ENCODE peak calls at places on chromosomes 6 and 20, in eight cellular contexts. D is endothelial cell, Y is spleen, B is sigmoid colon, A is fibroblast of pulmonary artery, F is psoas muscle, M is AG04450, V is HFF-Myc. P is an unnamed sample.

GRCh38 chr20:57878803-57879424 is 169.1 kb upstream of the PMEPA1 start:
- DNase-seq in D (no peak), Y (no peak), B (peak), A (no peak), F (no peak), M (no peak), V (no peak), P (no peak)

GRCh38 chr20:8646716-8647115 is 422.2 kb upstream of the PLCB4 start:
- DNase-seq in D (no peak), Y (no peak), B (no peak), A (peak), F (no peak), M (peak), V (peak), P (no peak)

GRCh38 chr20:62285722-62286121 is 17.1 kb upstream of the ADRM1 start:
- DNase-seq in D (peak), Y (peak), B (no peak), A (no peak), F (no peak), M (no peak), V (no peak), P (no peak)

GRCh38 chr20:21601799-21602198 is 87.9 kb upstream of the NKX2-2 start:
- DNase-seq in D (no peak), Y (no peak), B (no peak), A (no peak), F (no peak), M (no peak), V (no peak), P (no peak)

GRCh38 chr20:20894753-20895152 is 182.3 kb upstream of the RALGAPA2 start:
- DNase-seq in D (no peak), Y (no peak), B (no peak), A (no peak), F (peak), M (no peak), V (no peak), P (no peak)

GRCh38 chr6:119333707-119334295 is 15.8 kb downstream of the MAN1A1 start:
- DNase-seq in D (no peak), Y (no peak), B (no peak), A (no peak), F (no peak), M (no peak), V (no peak), P (no peak)

GRCh38 chr20:20664795-20665194 is 47.6 kb downstream of the RALGAPA2 start:
- DNase-seq in D (peak), Y (no peak), B (no peak), A (peak), F (no peak), M (no peak), V (peak), P (peak)

GRCh38 chr20:62617711-62618483 is 24.4 kb upstream of the SLCO4A1 start:
- DNase-seq in D (no peak), Y (peak), B (peak), A (no peak), F (peak), M (no peak), V (no peak), P (peak)

GRCh38 chr6:84027340-84028183 is 6.0 kb upstream of the MRAP2 start:
- DNase-seq in D (no peak), Y (no peak), B (no peak), A (peak), F (no peak), M (no peak), V (peak), P (no peak)

GRCh38 chr6:57265755-57266221 is 43.7 kb upstream of the RAB23 start:
- DNase-seq in D (no peak), Y (no peak), B (no peak), A (peak), F (no peak), M (peak), V (no peak), P (no peak)

GRCh38 chr6:11918739-11919605 is 93.1 kb upstream of the HIVEP1 start:
- DNase-seq in D (no peak), Y (no peak), B (no peak), A (no peak), F (no peak), M (no peak), V (no peak), P (no peak)

GRCh38 chr6:35955521-35955920 is 34.6 kb upstream of the SRPK1 start:
- DNase-seq in D (no peak), Y (no peak), B (no peak), A (no peak), F (no peak), M (no peak), V (no peak), P (no peak)

GRCh38 chr6:35954335-35954734 is 33.4 kb upstream of the SRPK1 start:
- DNase-seq in D (no peak), Y (no peak), B (no peak), A (no peak), F (no peak), M (no peak), V (no peak), P (no peak)

GRCh38 chr6:35960192-35960591 is 39.3 kb upstream of the SRPK1 start:
- DNase-seq in D (no peak), Y (no peak), B (no peak), A (no peak), F (no peak), M (no peak), V (no peak), P (no peak)

GRCh38 chr6:35955071-35955470 is 34.2 kb upstream of the SRPK1 start:
- DNase-seq in D (no peak), Y (no peak), B (no peak), A (no peak), F (no peak), M (no peak), V (no peak), P (no peak)

DNA sequence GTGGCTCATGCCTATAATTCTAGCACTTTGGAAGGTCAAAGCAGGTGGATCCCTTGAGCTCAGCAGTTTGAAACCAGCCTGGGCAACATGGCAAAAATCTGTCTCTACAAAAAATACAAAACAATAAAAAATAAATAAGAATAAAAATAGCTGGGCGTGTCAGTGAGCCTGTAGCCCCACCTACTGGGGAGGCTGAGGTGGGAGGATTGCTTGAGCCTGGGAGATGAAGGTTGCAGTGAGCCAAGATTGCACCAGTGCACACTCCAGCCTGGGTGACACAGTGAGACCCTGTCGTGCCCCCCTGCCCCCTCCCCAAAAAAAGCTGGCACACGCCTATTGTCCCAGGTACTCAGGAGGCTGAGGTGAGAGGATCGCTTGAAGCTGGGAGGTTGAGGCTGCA is 35.1 kb upstream of the SRPK1 start:
- DNase-seq in D (no peak), Y (no peak), B (no peak), A (no peak), F (no peak), M (no peak), V (no peak), P (no peak)
- TF ChIP-seq CTCF in D (no peak), Y (no peak), B (no peak), A (peak), F (peak), M (peak), V (peak), P (peak)

DNA sequence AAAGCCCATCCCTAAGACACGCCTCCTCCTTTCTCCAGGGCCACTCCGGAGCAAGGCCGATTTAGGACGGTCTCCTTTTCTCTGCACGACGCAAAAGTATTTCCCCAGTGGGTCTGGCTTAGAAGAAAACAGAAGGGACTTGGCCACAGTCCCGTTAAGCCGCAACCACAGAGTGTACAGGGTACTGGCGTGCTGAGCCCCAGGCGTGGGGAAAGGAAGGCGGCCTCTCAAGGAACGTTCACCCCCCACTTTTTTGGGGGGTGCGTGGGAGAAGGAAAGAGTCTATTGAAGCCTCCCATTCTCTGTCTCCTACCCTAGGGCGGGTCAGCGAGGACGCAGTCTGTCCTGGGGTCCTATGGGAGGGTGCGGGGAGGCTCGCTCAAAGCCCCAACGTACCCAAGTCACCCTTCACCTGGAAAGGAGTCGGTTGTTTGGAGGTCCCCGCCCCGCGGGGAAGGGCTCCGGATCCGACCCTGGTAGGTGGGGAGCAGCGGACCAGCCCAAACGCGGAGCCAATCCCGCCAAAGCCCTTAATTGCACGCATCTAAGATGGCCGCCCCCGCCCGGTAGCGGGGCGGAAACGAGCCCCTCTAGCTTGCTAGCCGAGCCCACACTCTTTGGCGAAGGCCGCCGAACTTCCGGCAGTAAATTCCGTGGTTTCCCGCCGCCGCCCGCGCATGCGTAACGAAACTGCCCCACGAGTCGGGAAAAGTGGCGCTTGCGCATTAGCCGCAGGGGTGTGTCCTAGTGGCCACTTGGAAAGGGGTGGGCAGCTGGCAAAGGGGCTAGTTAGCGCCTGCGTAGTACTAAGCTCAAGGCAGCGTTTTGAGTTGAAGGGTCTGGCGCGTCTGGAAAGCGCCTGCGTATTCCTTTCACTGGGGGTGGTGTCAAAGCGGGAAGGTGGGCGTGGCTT is at the start of gene OARD1:
- DNase-seq in D (peak), Y (peak), B (peak), A (peak), F (peak), M (peak), V (peak), P (peak)
- TF ChIP-seq CTCF in D (no peak), Y (peak), B (peak), A (no peak), F (no peak), M (no peak), V (no peak), P (no peak)

GRCh38 chr20:41387433-41387832 is 20.8 kb upstream of the EMILIN3 start:
- DNase-seq in D (no peak), Y (peak), B (no peak), A (no peak), F (no peak), M (no peak), V (no peak), P (no peak)
- TF ChIP-seq CTCF in D (no peak), Y (no peak), B (no peak), A (peak), F (no peak), M (peak), V (no peak), P (no peak)

DNA sequence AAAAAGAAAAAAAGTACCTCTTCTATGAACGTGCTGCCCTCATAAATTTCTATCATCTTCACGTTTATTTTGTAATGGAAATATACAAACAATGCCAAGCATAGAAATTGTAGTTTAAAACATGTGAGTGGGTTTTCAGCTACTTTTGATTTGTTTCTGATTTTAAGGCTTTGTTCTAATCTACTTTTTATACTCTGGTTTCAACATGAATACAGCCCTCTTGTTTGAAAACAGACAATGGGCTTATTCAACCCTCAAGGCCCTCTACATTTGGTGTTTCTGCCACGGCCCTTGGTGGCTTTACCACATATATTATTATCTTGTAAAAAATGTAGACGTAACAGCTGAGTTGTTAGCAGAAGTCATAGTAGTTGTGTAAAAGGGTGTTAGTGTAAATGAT is 153.9 kb downstream of the SOX4 start:
- DNase-seq in D (no peak), Y (no peak), B (no peak), A (no peak), F (no peak), M (no peak), V (no peak), P (no peak)
- TF ChIP-seq CTCF in D (no peak), Y (no peak), B (no peak), A (no peak), F (no peak), M (no peak), V (no peak), P (no peak)

GRCh38 chr20:38962044-38962897 is at the start of gene DHX35:
- DNase-seq in D (peak), Y (peak), B (peak), A (peak), F (peak), M (peak), V (peak), P (peak)

GRCh38 chr20:38963745-38964144 is 1.6 kb downstream of the DHX35 start:
- DNase-seq in D (no peak), Y (no peak), B (no peak), A (no peak), F (no peak), M (no peak), V (no peak), P (no peak)

GRCh38 chr20:38965264-38965663 is 3.1 kb downstream of the DHX35 start:
- DNase-seq in D (no peak), Y (no peak), B (no peak), A (no peak), F (no peak), M (no peak), V (no peak), P (no peak)

GRCh38 chr20:38961530-38962043 is 557 bp upstream of the DHX35 start:
- DNase-seq in D (no peak), Y (no peak), B (no peak), A (no peak), F (no peak), M (no peak), V (no peak), P (no peak)

GRCh38 chr20:38962898-38963484 is 847 bp downstream of the DHX35 start:
- DNase-seq in D (no peak), Y (no peak), B (no peak), A (no peak), F (no peak), M (no peak), V (no peak), P (no peak)
- TF ChIP-seq CTCF in D (no peak), Y (no peak), B (no peak), A (no peak), F (no peak), M (no peak), V (no peak), P (no peak)

GRCh38 chr6:142868917-142869316 is 76.1 kb downstream of the HIVEP2 start:
- DNase-seq in D (no peak), Y (no peak), B (no peak), A (peak), F (no peak), M (no peak), V (no peak), P (no peak)

GRCh38 chr6:142867355-142867801 is 77.6 kb downstream of the HIVEP2 start:
- DNase-seq in D (no peak), Y (no peak), B (no peak), A (peak), F (no peak), M (no peak), V (no peak), P (no peak)

GRCh38 chr6:142867988-142868818 is 76.8 kb downstream of the HIVEP2 start:
- DNase-seq in D (no peak), Y (no peak), B (no peak), A (peak), F (no peak), M (no peak), V (no peak), P (no peak)

GRCh38 chr6:142861711-142862110 is 83.3 kb downstream of the HIVEP2 start:
- DNase-seq in D (no peak), Y (no peak), B (no peak), A (no peak), F (no peak), M (no peak), V (no peak), P (no peak)

DNA sequence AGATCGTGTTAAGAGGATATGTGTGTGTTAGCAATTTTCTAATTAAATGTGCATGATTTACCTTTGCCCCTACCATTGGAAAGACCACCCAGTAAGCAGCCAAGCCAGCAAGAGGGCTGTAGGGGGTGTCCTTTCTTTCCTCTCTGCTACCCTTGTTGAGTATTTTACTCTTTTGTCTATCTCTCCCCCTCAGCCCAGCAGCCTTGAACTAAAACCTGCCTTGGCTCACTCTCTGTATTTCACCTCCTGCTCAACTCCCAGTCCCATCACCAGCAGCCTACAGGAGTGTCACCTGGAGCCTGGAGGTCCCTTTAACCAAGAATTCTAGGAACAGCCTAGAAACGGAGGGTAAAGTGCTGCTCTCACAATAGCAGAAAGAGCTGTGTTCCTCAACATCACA is 81.0 kb downstream of the HIVEP2 start:
- DNase-seq in D (no peak), Y (no peak), B (no peak), A (no peak), F (no peak), M (no peak), V (no peak), P (no peak)
- TF ChIP-seq CTCF in D (no peak), Y (no peak), B (no peak), A (no peak), F (no peak), M (no peak), V (no peak), P (peak)